ENCODE peak calls at places on chromosomes 16 and 17, in six cellular contexts. M is NB4, G is heart left ventricle, R is uterus, H is esophagus squamous epithelium, L is A549. U is an unnamed sample.

GRCh38 chr17:82275326-82275725 is 1.8 kb upstream of the CSNK1D start:
- DNase-seq in M (no peak), G (no peak), R (no peak), H (no peak), L (no peak), U (peak; percentile 66)

GRCh38 chr17:77298811-77299210 is 158.0 kb downstream of the SEC14L1 start:
- DNase-seq in M (no peak), G (no peak), R (no peak), H (no peak), L (peak; percentile 11), U (no peak)

GRCh38 chr16:1800703-1801102 is 7.2 kb upstream of the IGFALS start:
- DNase-seq in M (no peak), G (no peak), R (no peak), H (no peak), L (no peak), U (no peak)

GRCh38 chr17:17782425-17783120 is 54.2 kb downstream of the SREBF1 start:
- DNase-seq in M (peak; percentile 38), G (peak; percentile 61), R (no peak), H (no peak), L (no peak), U (no peak)

GRCh38 chr17:42667088-42667951 is 8.2 kb downstream of the TUBG2 start:
- DNase-seq in M (peak; percentile 14), G (peak; percentile 56), R (peak; percentile 63), H (no peak), L (peak; percentile 96), U (peak; percentile 41)

GRCh38 chr17:71085238-71086033 is 916.1 kb downstream of the KCNJ2 start:
- DNase-seq in M (peak; percentile 28), G (no peak), R (no peak), H (no peak), L (peak; percentile 47), U (no peak)

GRCh38 chr17:2796164-2797140 is at the start of gene RAP1GAP2:
- DNase-seq in M (peak; percentile 95), G (peak; percentile 71), R (no peak), H (peak; percentile 46), L (no peak), U (peak; percentile 95)

GRCh38 chr16:87297918-87298631 is 19.1 kb downstream of the C16orf95 start:
- DNase-seq in M (peak; percentile 53), G (no peak), R (no peak), H (no peak), L (no peak), U (peak; percentile 70)

GRCh38 chr17:76915840-76916510 is 47.8 kb downstream of the MGAT5B start:
- DNase-seq in M (no peak), G (no peak), R (no peak), H (no peak), L (no peak), U (no peak)

GRCh38 chr16:48833461-48833860 is 223.5 kb upstream of the N4BP1 start:
- DNase-seq in M (no peak), G (no peak), R (no peak), H (no peak), L (no peak), U (no peak)

GRCh38 chr17:55264640-55265298 is at the start of gene HLF:
- DNase-seq in M (no peak), G (peak; percentile 90), R (peak; percentile 81), H (no peak), L (peak; percentile 86), U (peak; percentile 91)

GRCh38 chr16:28130099-28131088 is 66.9 kb upstream of the GSG1L start:
- DNase-seq in M (no peak), G (no peak), R (no peak), H (no peak), L (no peak), U (no peak)

GRCh38 chr17:694239-694638 is 20.4 kb downstream of the VPS53 start:
- DNase-seq in M (no peak), G (no peak), R (no peak), H (no peak), L (peak; percentile 89), U (no peak)

GRCh38 chr17:9577402-9577709 is 914 bp downstream of the CFAP52 start:
- DNase-seq in M (no peak), G (no peak), R (no peak), H (no peak), L (no peak), U (no peak)

GRCh38 chr16:87881327-87882200 is 12.3 kb upstream of the SLC7A5 start:
- DNase-seq in M (no peak), G (no peak), R (no peak), H (no peak), L (no peak), U (no peak)

GRCh38 chr17:14331982-14332298 is 31.1 kb downstream of the HS3ST3B1 start:
- DNase-seq in M (no peak), G (no peak), R (no peak), H (no peak), L (no peak), U (no peak)

GRCh38 chr16:25018972-25019617 is 3.9 kb upstream of the ARHGAP17 start:
- DNase-seq in M (peak; percentile 37), G (no peak), R (no peak), H (no peak), L (no peak), U (no peak)

GRCh38 chr17:1946021-1946932 is 78.9 kb downstream of the RTN4RL1 start:
- DNase-seq in M (no peak), G (peak; percentile 9), R (no peak), H (no peak), L (no peak), U (no peak)

GRCh38 chr17:17403899-17404576 is 72.8 kb upstream of the MED9 start:
- DNase-seq in M (peak; percentile 84), G (no peak), R (no peak), H (no peak), L (no peak), U (peak; percentile 93)

GRCh38 chr16:24861461-24861860 is 15.7 kb downstream of the SLC5A11 start:
- DNase-seq in M (no peak), G (no peak), R (no peak), H (no peak), L (no peak), U (no peak)

GRCh38 chr16:83953796-83954576 is 946 bp downstream of the OSGIN1 start:
- DNase-seq in M (peak; percentile 72), G (no peak), R (no peak), H (no peak), L (peak; percentile 72), U (no peak)

GRCh38 chr16:30652005-30652296 is 1.2 kb downstream of the PRR14 start:
- DNase-seq in M (no peak), G (no peak), R (no peak), H (no peak), L (no peak), U (no peak)

GRCh38 chr16:30650369-30651123 is at the start of gene PRR14:
- DNase-seq in M (peak; percentile 100), G (peak; percentile 100), R (peak; percentile 100), H (peak; percentile 95), L (peak; percentile 99), U (peak; percentile 100)

GRCh38 chr16:30652718-30653117 is 2.0 kb downstream of the PRR14 start:
- DNase-seq in M (no peak), G (no peak), R (no peak), H (no peak), L (no peak), U (peak; percentile 76)

GRCh38 chr16:30649725-30650368 is 913 bp upstream of the PRR14 start:
- DNase-seq in M (peak; percentile 45), G (no peak), R (no peak), H (no peak), L (no peak), U (peak; percentile 91)

DNA sequence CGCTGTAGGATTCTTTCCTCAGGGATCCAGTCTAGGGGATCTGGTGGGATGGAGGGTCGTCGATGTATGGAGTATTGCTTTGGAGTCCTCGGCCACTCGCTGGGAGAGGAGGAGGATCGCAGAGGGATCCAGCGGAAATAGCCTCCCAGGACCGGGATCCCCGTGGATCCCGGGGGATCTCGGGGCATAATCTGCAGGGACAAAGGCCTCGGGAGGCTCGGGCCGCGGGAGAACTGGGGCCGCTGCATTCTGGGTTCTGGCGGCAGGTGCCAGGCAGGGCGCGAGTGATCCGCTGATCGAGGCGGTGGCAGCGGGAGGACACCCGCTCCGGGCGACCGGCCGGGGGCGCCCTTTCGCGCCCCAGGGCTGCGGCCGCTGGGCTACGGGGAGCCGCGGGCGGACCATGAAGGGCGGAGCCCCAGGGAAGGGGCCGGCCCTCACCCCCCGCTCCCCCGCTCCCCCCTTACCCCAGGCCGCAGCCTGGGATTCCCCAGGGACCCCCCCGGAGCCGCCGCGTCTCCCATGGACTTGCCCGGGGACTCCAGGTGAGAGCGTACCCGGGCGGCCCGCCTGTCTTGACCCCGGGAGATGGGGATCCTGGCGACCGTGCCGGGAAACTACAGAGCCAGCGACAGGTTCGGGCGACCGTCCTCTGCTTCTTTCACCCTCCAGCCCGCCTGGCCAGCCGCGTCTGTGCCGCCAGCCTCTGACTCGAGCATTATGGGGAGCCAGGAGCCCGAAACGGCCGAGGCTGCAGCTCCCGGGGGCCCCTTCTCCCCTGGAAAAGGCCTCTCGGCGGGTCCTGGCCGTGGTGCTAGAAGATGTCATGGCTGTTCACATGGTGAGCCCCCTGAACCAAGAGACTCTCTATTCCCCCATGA is 604 bp downstream of the PRR14 start:
- DNase-seq in M (peak; percentile 86), G (peak; percentile 79), R (peak; percentile 60), H (no peak), L (peak; percentile 73), U (peak; percentile 95)
- TF ChIP-seq POLR2A in M (peak; percentile 13), G (no peak), R (no peak), H (no peak), L (peak; percentile 22), U (no peak)

DNA sequence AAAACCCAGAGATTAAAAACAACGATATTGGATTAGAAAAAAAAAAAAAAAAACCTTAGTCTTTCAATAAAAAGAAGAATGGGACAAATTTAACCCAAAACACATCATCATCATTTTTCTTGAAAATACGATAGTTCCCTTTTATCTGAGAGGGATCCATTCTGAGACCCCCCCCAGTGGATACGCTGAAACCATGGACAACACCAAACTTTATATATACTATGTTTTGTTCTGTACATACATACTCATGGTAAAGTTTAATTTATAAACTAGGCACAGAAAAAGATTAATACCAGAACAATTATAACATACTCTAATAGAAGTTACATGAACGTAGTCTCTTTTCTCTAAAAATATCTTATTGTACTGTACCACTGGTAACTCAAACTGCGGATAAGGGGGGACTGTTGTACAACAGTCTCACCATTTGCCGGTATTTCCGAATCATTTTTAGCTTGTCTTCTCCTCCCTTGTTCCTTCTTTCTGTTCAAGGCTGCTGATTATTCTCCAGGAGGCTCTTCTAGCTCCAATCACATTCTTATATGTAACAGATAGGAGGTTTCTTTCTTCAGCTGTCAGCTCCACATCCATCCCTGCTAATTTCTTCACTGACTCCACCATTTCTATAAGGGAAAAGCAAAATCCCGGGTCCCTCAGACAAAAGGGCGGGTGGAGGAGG is 37.0 kb downstream of the RNF135 start:
- DNase-seq in M (no peak), G (no peak), R (no peak), H (no peak), L (no peak), U (no peak)
- H3K4me3 ChIP-seq in M (no peak overlapping the region), G (peak overlapping the region; percentile 84), R (peak overlapping the region; percentile 55), H (peak overlapping the region; percentile 60), L (no peak overlapping the region), U (peak overlapping the region; percentile 61)

GRCh38 chr17:46078675-46079074 is 79.6 kb downstream of the STH start:
- DNase-seq in M (no peak), G (no peak), R (no peak), H (no peak), L (no peak), U (no peak)
- TF ChIP-seq POLR2A in M (no peak), G (no peak), R (no peak), H (no peak), L (no peak), U (no peak)

DNA sequence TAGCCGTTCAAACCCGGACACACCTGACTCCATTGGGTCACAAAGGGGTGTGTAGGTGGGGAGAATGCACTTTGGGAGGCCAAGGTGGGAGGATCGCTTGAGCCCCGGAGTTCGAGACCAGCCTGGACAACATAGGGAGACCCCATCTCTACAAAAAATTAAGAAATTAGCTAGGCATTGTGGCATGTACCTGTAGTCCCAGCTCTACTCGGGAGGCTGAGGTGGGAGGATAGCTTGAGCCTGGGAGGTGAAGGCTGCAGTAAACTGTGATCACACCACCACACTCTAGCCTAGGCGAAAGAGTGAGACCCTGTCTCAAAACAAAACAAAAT is 942 bp upstream of the PHOSPHO1 start:
- DNase-seq in M (no peak), G (no peak), R (no peak), H (no peak), L (no peak), U (no peak)
- H3K4me3 ChIP-seq in M (no peak overlapping the region), G (peak overlapping the region; percentile 67), R (no peak overlapping the region), H (no peak overlapping the region), L (no peak overlapping the region), U (no peak overlapping the region)